ENCODE peak calls at places on chromosomes 1 and 21, in nine cellular contexts. R is NCI-H187; S is tibial nerve; A is stimulated activated CD4-positive, alpha-beta T cell treated with anti-CD3 and anti-CD28 coated beads, Interleukin-2, amount 100 ng/mL, for 48 hours; V is left ventricle myocardium superior; M is ovary; E is activated CD8-positive, alpha-beta memory T cell treated with anti-CD3 and anti-CD28 coated beads, Interleukin-2, amount 50 U/mL, for 48 hours; P is NCI-H1092; X is activated T-helper 1 cell treated with Interleukin-2 at 50 U/mL for 16 hours. U is an unnamed sample.

GRCh38 chr1:179510038-179510437 is 65.7 kb downstream of the NPHS2 start:
- DNase-seq in M (no peak), R (no peak), V (no peak), E (no peak), A (no peak), P (no peak), X (no peak), S (no peak), U (no peak)

GRCh38 chr1:65681101-65681500 is 111.6 kb upstream of the PDE4B start:
- DNase-seq in P (no peak), V (no peak), R (no peak), S (no peak), X (no peak), A (no peak), E (no peak), M (no peak), U (no peak)

GRCh38 chr1:232765536-232765935 is 39.7 kb upstream of the MAP10 start:
- DNase-seq in P (no peak), R (no peak), S (no peak), A (no peak), E (no peak), X (no peak), M (no peak), V (no peak), U (no peak)

GRCh38 chr1:23931481-23931880 is 18.3 kb upstream of the CNR2 start:
- DNase-seq in M (no peak), E (no peak), X (no peak), S (no peak), R (no peak), V (no peak), P (no peak), A (no peak), U (no peak)

GRCh38 chr1:240602189-240602588 is 9.8 kb downstream of the GREM2 start:
- DNase-seq in E (no peak), P (no peak), M (no peak), R (no peak), V (no peak), S (no peak), X (no peak), A (no peak), U (no peak)

GRCh38 chr1:35931424-35932157 is 686 bp downstream of the AGO3 start:
- DNase-seq in R (no peak), M (peak), P (peak), V (peak), S (peak), X (no peak), A (no peak), E (no peak), U (no peak)

GRCh38 chr21:17491716-17492414 is 21.0 kb upstream of the CXADR start:
- DNase-seq in S (peak), E (no peak), X (no peak), V (no peak), A (no peak), P (no peak), R (no peak), M (no peak), U (no peak)

GRCh38 chr1:229161740-229162139 is 109.2 kb upstream of the RAB4A start:
- DNase-seq in R (no peak), V (no peak), P (no peak), X (no peak), S (no peak), E (no peak), M (no peak), A (no peak), U (no peak)

GRCh38 chr1:95927061-95927460 is 693.1 kb downstream of the RWDD3 start:
- DNase-seq in E (no peak), R (no peak), P (no peak), A (no peak), M (no peak), X (no peak), V (no peak), S (no peak), U (no peak)

GRCh38 chr21:34936874-34937563 is 112.1 kb downstream of the RUNX1 start:
- DNase-seq in V (no peak), P (no peak), E (no peak), X (no peak), S (no peak), M (no peak), R (no peak), A (no peak), U (no peak)

GRCh38 chr1:117671781-117672501 is 66.1 kb downstream of the TENT5C start:
- DNase-seq in A (no peak), X (no peak), R (no peak), S (peak), P (no peak), V (peak), M (no peak), E (no peak), U (peak)

GRCh38 chr1:151371744-151372410 is 628 bp downstream of the SELENBP1 start:
- DNase-seq in R (peak), S (no peak), V (peak), E (no peak), A (no peak), P (peak), M (peak), X (no peak), U (no peak)

GRCh38 chr1:234957330-234958065 is 171.1 kb downstream of the TOMM20 start:
- DNase-seq in M (peak), X (no peak), R (no peak), E (peak), A (no peak), V (no peak), P (no peak), S (no peak), U (no peak)

GRCh38 chr1:91582431-91582921 is 81.8 kb downstream of the CDC7 start:
- DNase-seq in V (no peak), A (no peak), X (no peak), R (no peak), M (no peak), P (no peak), E (no peak), S (peak), U (no peak)

GRCh38 chr1:26046313-26047031 is 554 bp upstream of the SLC30A2 start:
- DNase-seq in S (no peak), E (no peak), R (no peak), P (no peak), A (no peak), M (no peak), V (no peak), X (no peak), U (no peak)

GRCh38 chr1:8201331-8201861 is 116.5 kb upstream of the SLC45A1 start:
- DNase-seq in S (no peak), R (no peak), M (no peak), P (no peak), E (no peak), X (no peak), V (peak), A (no peak), U (no peak)

GRCh38 chr1:198638441-198638840 is 399 bp upstream of the PTPRC start:
- DNase-seq in R (no peak), A (no peak), M (no peak), V (no peak), E (no peak), P (no peak), S (no peak), X (no peak), U (no peak)

GRCh38 chr1:34166191-34167090 is 1.4 kb upstream of the CSMD2 start:
- DNase-seq in R (no peak), P (no peak), E (no peak), S (no peak), A (no peak), V (no peak), X (no peak), M (no peak), U (no peak)

GRCh38 chr1:165877411-165877810 is 50.0 kb downstream of the UCK2 start:
- DNase-seq in X (no peak), R (no peak), P (no peak), A (no peak), E (no peak), V (no peak), M (no peak), S (no peak), U (no peak)

GRCh38 chr1:51671527-51672325 is 54.8 kb downstream of the OSBPL9 start:
- DNase-seq in X (no peak), S (no peak), E (no peak), M (no peak), R (no peak), V (no peak), P (no peak), A (no peak), U (no peak)

GRCh38 chr1:47725732-47726495 is 271.3 kb downstream of the TRABD2B start:
- DNase-seq in S (peak), E (peak), M (peak), P (peak), R (peak), V (peak), A (peak), X (peak), U (no peak)

GRCh38 chr1:206557636-206558473 is 50.5 kb downstream of the RASSF5 start:
- DNase-seq in M (no peak), V (no peak), R (no peak), A (no peak), P (no peak), S (no peak), E (no peak), X (no peak), U (no peak)

GRCh38 chr1:197614916-197615692 is 160.2 kb downstream of the DENND1B start:
- DNase-seq in V (no peak), R (no peak), A (no peak), M (no peak), P (no peak), X (no peak), S (peak), E (no peak), U (no peak)